ENCODE peak calls at places on chromosomes 7 and 10, in six cellular contexts. P is fibroblast of mammary gland, F is astrocyte, N is heart left ventricle, H is coronary artery, V is left ventricle myocardium inferior. J is an unnamed sample.

GRCh38 chr7:1286946-1287628 is 54.4 kb downstream of the UNCX start:
- DNase-seq in P (no peak), F (no peak), V (peak), H (no peak), N (no peak), J (no peak)

GRCh38 chr7:77855371-77856083 is 57.0 kb downstream of the PHTF2 start:
- DNase-seq in N (peak), F (peak), V (peak), P (peak), H (no peak), J (no peak)

GRCh38 chr7:22457471-22457870 is 42.5 kb downstream of the STEAP1B start:
- DNase-seq in P (no peak), V (no peak), H (no peak), F (no peak), N (no peak), J (no peak)

GRCh38 chr7:55335151-55335550 is 30.0 kb upstream of the LANCL2 start:
- DNase-seq in P (no peak), V (no peak), H (no peak), F (no peak), N (no peak), J (no peak)

GRCh38 chr10:48691812-48692528 is 7.3 kb downstream of the WDFY4 start:
- DNase-seq in F (no peak), P (no peak), H (no peak), N (no peak), V (no peak), J (no peak)

GRCh38 chr7:78264105-78264504 is 465.5 kb downstream of the PHTF2 start:
- DNase-seq in F (no peak), P (no peak), H (no peak), N (no peak), V (no peak), J (no peak)

GRCh38 chr7:38550881-38551280 is 80.3 kb downstream of the AMPH start:
- DNase-seq in P (no peak), H (no peak), F (peak), N (no peak), V (no peak), J (no peak)

GRCh38 chr7:127587663-127588018 is 570 bp upstream of the ARF5 start:
- DNase-seq in N (peak), P (no peak), H (no peak), V (peak), F (no peak), J (no peak)

GRCh38 chr10:13613519-13613918 is 26.8 kb downstream of the PRPF18 start:
- DNase-seq in P (peak), H (no peak), N (no peak), F (peak), V (no peak), J (peak)

GRCh38 chr10:31152421-31153133 is 120.9 kb upstream of the ZNF438 start:
- DNase-seq in N (peak), V (no peak), H (no peak), P (no peak), F (no peak), J (no peak)

DNA sequence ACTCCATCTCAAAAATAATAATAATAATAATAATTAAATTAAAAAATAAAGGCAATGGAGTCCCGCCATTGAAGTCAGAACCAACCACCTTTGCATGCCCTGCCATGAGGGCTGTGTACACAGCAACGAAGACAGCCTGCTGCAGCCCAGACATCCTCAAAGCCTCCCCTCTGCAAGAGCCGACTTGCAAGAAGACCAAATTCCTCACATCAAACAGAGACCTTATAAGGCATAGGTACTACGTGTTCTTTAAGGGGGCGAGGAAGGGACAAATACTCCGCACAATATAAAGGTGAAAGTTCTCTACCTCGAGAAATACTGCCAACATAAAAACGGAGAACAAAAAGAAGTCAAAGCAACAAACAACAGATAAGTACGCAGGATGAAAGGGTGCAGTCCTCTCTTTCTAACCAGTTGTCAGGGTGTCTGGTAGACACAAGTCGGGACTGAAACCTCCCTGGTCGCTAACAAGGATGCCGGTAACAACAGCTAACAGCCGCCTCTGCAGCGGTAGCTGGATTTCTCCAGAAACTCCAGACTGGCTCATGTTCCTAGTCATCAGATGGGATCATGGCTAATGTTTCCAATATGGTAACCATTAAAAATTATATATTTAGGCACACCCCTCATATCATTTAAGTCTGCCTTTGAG is 23.6 kb downstream of the FGFR2 start:
- DNase-seq in N (no peak), F (no peak), P (no peak), V (no peak), H (no peak), J (no peak)
- H3K4me3 ChIP-seq in N (no peak), F (no peak), P (no peak), V (no peak), H (no peak), J (no peak)

GRCh38 chr7:149422914-149423285 is 38.0 kb downstream of the ZNF777 start:
- DNase-seq in P (no peak), H (no peak), V (peak), N (peak), F (no peak), J (no peak)
- H3K4me3 ChIP-seq in P (peak), H (peak), V (peak), N (peak), F (peak), J (peak)

DNA sequence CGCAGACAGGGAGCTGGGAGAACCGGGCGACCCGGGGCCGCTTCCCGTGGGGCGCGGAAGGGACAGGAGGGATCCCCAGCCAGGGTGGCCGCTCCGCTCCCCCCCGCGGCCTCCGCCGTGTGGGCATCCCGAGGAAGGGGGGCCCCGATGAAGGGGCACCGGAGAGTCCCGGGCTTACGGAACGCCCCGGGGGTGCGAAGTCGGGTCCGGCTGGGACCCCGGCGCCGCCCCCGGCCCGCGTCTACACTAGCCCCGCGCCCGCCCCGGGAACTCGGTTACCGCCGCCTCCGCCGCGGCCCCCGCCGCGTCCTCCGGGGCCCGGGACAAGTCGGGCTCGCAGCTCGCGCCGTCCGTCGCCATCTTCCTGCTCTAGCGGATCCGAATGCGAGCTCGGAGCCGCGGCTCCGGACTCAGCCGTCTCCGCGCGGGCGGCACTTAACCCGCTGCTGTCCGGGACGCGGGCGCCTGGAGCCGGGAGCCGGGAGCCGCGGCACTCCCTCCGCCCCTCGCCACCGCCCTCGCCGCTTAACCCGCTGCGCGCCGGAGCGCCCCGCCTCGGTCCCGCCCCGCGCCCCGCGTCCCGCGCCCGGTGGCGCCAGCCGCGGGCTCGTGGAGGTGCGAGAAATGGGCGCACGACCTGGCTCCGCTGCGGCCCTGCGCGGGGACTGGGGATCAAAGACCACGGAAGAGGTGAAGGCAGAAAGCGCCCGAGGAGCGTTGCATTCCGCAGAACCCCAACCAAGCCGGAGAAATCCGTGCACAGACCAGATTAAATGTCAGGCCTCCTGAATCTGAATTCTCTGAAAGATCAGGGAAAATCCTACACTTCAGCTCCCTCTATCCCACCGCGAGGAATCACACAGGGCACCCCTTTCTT is at the start of gene CTTNBP2:
- DNase-seq in V (peak), F (peak), N (peak), H (peak), P (peak), J (no peak)
- H3K4me3 ChIP-seq in V (peak), F (peak), N (peak), H (peak), P (peak), J (peak)

GRCh38 chr7:7769712-7770111 is 51.3 kb upstream of the RPA3 start:
- DNase-seq in H (no peak), V (no peak), N (no peak), F (no peak), P (no peak), J (no peak)

GRCh38 chr7:7771452-7771851 is 53.0 kb upstream of the RPA3 start:
- DNase-seq in V (no peak), H (no peak), N (no peak), F (no peak), P (no peak), J (no peak)

GRCh38 chr7:7773334-7774308 is 55.2 kb upstream of the RPA3 start:
- DNase-seq in F (no peak), P (no peak), H (no peak), N (no peak), V (no peak), J (no peak)

GRCh38 chr7:7770228-7770627 is 51.8 kb upstream of the RPA3 start:
- DNase-seq in P (no peak), V (no peak), F (peak), N (no peak), H (no peak), J (no peak)

GRCh38 chr7:7772385-7772784 is 54.0 kb upstream of the RPA3 start:
- DNase-seq in N (no peak), H (no peak), P (no peak), V (no peak), F (peak), J (no peak)
- H3K4me3 ChIP-seq in N (no peak), H (no peak), P (no peak), V (no peak), F (peak), J (no peak)

GRCh38 chr7:73342645-73343044 is 14.7 kb downstream of the FKBP6 start:
- DNase-seq in F (peak), N (no peak), P (peak), V (no peak), H (no peak), J (no peak)
- H3K4me3 ChIP-seq in F (no peak), N (no peak), P (peak), V (peak), H (peak), J (no peak)

DNA sequence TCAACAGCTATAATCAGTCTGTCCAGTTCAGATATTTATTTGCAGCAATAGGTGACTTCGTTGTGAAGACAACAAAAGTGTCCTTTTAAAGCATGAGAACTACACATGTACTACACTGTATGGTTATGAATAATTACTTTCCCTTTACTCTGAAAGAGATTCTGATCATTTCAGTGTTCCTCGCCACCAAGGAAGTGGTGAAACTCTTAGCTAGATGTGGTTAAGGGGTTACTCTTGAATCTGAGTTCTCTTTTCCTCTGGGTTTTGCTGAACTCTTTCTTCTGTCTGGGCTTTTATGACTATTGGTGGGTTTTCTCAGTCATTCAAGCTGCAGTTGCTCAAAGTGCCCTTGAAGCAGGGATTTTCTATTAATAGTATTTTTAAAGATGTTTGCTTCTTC is 127.9 kb upstream of the SEM1 start:
- DNase-seq in H (no peak), F (no peak), N (no peak), P (no peak), V (no peak), J (no peak)
- H3K4me3 ChIP-seq in H (no peak), F (no peak), N (no peak), P (no peak), V (no peak), J (no peak)

DNA sequence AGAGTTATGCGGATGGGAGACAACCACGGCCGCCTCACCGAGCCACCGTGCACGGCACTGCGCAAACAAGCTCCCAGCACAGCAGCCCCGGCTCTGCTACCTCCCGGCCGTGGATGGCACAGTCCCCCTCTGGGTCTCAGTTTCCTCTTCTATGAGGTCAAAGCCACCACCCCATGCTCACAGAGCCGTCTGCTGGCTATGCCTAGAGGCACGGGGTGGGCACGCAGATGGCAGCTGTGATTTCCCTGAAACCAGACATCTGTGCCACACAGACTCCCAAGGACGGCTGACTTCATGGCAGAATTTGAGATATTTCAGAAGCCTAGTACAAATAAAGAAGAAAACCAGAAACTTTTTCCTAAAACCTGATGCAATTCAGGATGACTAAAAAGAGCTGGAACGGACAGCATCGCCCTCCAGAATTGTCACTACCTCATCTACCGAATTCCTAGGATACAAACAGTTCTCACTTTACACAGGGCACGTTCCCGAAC is 73.2 kb downstream of the AMZ1 start:
- DNase-seq in P (peak), F (no peak), H (no peak), N (no peak), V (no peak), J (no peak)
- H3K4me3 ChIP-seq in P (no peak), F (no peak), H (peak), N (no peak), V (peak), J (no peak)

GRCh38 chr7:100489824-100490223 is 6.1 kb downstream of the NYAP1 start:
- DNase-seq in F (peak), H (no peak), N (peak), P (peak), V (no peak), J (peak)
- H3K4me3 ChIP-seq in F (no peak), H (no peak), N (no peak), P (no peak), V (no peak), J (no peak)

DNA sequence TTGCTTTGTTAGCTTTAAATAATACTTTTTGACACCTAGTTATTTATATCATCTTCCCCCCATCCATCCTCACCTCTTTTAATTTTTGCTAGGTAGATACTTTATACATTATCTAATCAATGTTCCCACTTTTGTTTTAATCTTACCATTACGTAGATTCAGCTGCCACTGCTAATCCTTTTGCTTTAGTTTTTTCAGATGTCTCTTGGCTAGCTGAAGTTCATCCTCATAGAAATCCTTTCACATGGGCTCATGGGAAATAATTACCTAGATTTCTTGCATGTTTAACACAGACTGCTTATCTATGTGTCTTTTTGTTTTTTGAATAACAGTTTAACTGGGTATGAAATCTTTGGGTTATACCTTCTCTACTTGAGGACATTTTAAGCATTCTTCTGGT is 60.1 kb downstream of the ZNRF2 start:
- DNase-seq in F (no peak), P (no peak), V (no peak), N (no peak), H (no peak), J (no peak)
- H3K4me3 ChIP-seq in F (no peak), P (no peak), V (no peak), N (no peak), H (no peak), J (no peak)